ENCODE peak calls at places on chromosome 3, in seven cellular contexts. Q, V, Z, N, S, F and O are unnamed samples.
A peak's percentile ranks its signal among the peaks of the same experiment; 100 is the strongest.

GRCh38 chr3:138850151-138850550 is 15.4 kb upstream of the PIK3CB start:
- DNase-seq in Z (no peak), V (no peak), F (peak; percentile 16), S (peak; percentile 35), Q (no peak), N (peak; percentile 30), O (no peak)

GRCh38 chr3:188205992-188206416 is 52.0 kb downstream of the LPP start:
- DNase-seq in N (no peak), F (no peak), V (peak; percentile 15), Q (no peak), S (no peak), Z (peak; percentile 23), O (no peak)

GRCh38 chr3:159726231-159726964 is 262.2 kb upstream of the IL12A start:
- DNase-seq in V (peak; percentile 68), Z (no peak), F (peak; percentile 20), S (no peak), N (peak; percentile 2), Q (no peak), O (no peak)

GRCh38 chr3:82800248-82800647 is 1038.8 kb upstream of the GBE1 start:
- DNase-seq in V (no peak), Z (no peak), S (no peak), Q (no peak), N (no peak), F (no peak), O (no peak)

GRCh38 chr3:179172546-179172945 is 24.4 kb downstream of the PIK3CA start:
- DNase-seq in Z (no peak), S (no peak), F (no peak), Q (no peak), N (no peak), V (no peak), O (no peak)

GRCh38 chr3:30344288-30344687 is 262.1 kb upstream of the TGFBR2 start:
- DNase-seq in V (no peak), Q (no peak), S (no peak), F (no peak), Z (no peak), N (no peak), O (no peak)

GRCh38 chr3:160643994-160644393 is 33.0 kb upstream of the ARL14 start:
- DNase-seq in Z (no peak), V (no peak), F (no peak), Q (no peak), S (no peak), N (no peak), O (no peak)

GRCh38 chr3:4162132-4162531 is 141.0 kb upstream of the SETMAR start:
- DNase-seq in S (no peak), V (no peak), N (no peak), F (no peak), Z (no peak), Q (no peak), O (no peak)

GRCh38 chr3:137121704-137122314 is 164.0 kb downstream of the IL20RB start:
- DNase-seq in Z (peak; percentile 37), N (peak; percentile 53), V (no peak), S (no peak), Q (no peak), F (peak; percentile 56), O (no peak)

GRCh38 chr3:25037049-25037547 is 391.0 kb upstream of the RARB start:
- DNase-seq in S (no peak), Q (no peak), Z (no peak), F (peak; percentile 64), V (no peak), N (peak; percentile 56), O (no peak)

GRCh38 chr3:114827495-114827894 is 319.6 kb downstream of the ZBTB20 start:
- DNase-seq in Z (no peak), Q (peak; percentile 4), V (no peak), S (no peak), F (peak; percentile 71), N (peak; percentile 45), O (no peak)

GRCh38 chr3:10228248-10228950 is 19.9 kb upstream of the TATDN2 start:
- DNase-seq in F (no peak), N (no peak), Q (no peak), V (no peak), Z (no peak), S (no peak), O (no peak)

GRCh38 chr3:151263126-151263525 is 15.2 kb downstream of the P2RY14 start:
- DNase-seq in F (peak; percentile 71), Q (no peak), S (no peak), N (peak; percentile 65), V (no peak), Z (no peak), O (no peak)

GRCh38 chr3:41117398-41117870 is 81.9 kb upstream of the CTNNB1 start:
- DNase-seq in F (peak; percentile 45), Z (no peak), S (peak; percentile 90), Q (no peak), N (peak; percentile 98), V (peak; percentile 95), O (no peak)

GRCh38 chr3:160641675-160642330 is 35.2 kb upstream of the ARL14 start:
- DNase-seq in F (peak; percentile 80), V (no peak), N (no peak), Z (no peak), S (no peak), Q (no peak), O (no peak)

GRCh38 chr3:190094201-190094718 is 26.4 kb downstream of the P3H2 start:
- DNase-seq in N (peak; percentile 74), F (peak; percentile 36), Z (no peak), V (no peak), Q (no peak), S (no peak), O (no peak)

GRCh38 chr3:71258526-71258925 is 325.0 kb downstream of the FOXP1 start:
- DNase-seq in F (peak; percentile 29), Z (no peak), Q (no peak), N (peak; percentile 48), S (no peak), V (no peak), O (no peak)

GRCh38 chr3:78857494-78858111 is 910.2 kb downstream of the ROBO1 start:
- DNase-seq in S (no peak), N (peak; percentile 29), Z (no peak), V (no peak), Q (no peak), F (peak; percentile 66), O (no peak)

GRCh38 chr3:113498221-113499005 is 16.5 kb downstream of the SPICE1 start:
- DNase-seq in N (peak; percentile 63), Q (no peak), Z (no peak), S (no peak), V (no peak), F (peak; percentile 28), O (no peak)

GRCh38 chr3:180048840-180049239 is 12.1 kb upstream of the PEX5L start:
- DNase-seq in S (no peak), V (no peak), F (peak; percentile 42), Z (no peak), N (no peak), Q (no peak), O (no peak)

GRCh38 chr3:12237912-12238650 is 50.8 kb upstream of the PPARG start:
- DNase-seq in F (peak; percentile 59), Q (no peak), N (no peak), S (no peak), Z (no peak), V (no peak), O (no peak)

GRCh38 chr3:171417813-171418212 is 42.4 kb downstream of the TNIK start:
- DNase-seq in V (no peak), Z (no peak), S (peak; percentile 17), F (peak; percentile 71), N (peak; percentile 94), Q (no peak), O (no peak)

GRCh38 chr3:25902586-25902985 is 112.7 kb downstream of the OXSM start:
- DNase-seq in S (no peak), N (no peak), Z (no peak), F (no peak), V (no peak), Q (no peak), O (no peak)

DNA sequence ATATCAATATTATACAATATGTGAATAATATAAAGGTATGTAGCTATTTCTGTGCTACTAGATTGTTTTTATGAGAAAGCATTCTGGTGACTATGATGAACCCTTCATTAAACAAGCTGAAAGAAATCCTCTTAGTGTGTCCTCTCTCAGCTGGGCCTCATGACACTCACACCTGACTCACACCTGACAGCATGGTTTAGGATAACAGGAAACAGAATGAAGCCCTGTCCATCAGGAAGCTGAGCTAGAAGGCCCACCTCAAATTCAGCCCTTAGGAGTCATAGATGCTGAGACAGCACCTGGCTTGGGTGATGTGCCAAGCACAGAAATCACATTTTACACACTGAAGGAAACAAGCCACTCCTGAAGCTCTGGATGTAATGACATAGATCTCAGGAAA is 30.8 kb downstream of the CHCHD4 start:
- DNase-seq in N (no peak), Q (no peak), F (no peak), Z (no peak), V (no peak), S (no peak), O (no peak)
- TF ChIP-seq CTCF in N (no peak), Q (no peak), F (no peak), Z (no peak), V (no peak), S (no peak), O (no peak)

GRCh38 chr3:123361019-123361418 is 87.9 kb downstream of the ADCY5 start:
- DNase-seq in F (no peak), V (no peak), Q (no peak), Z (no peak), S (no peak), N (no peak), O (no peak)
- TF ChIP-seq CTCF in F (peak; percentile 4), V (no peak), Q (no peak), Z (no peak), S (no peak), N (no peak), O (no peak)

GRCh38 chr3:38823186-38823585 is 7.2 kb upstream of the SCN10A start:
- DNase-seq in Q (no peak), N (no peak), Z (no peak), V (no peak), F (no peak), S (no peak), O (no peak)

GRCh38 chr3:38827791-38828190 is 11.8 kb upstream of the SCN10A start:
- DNase-seq in Q (no peak), N (no peak), F (no peak), V (no peak), Z (no peak), S (no peak), O (no peak)

GRCh38 chr3:38826001-38826400 is 10.0 kb upstream of the SCN10A start:
- DNase-seq in V (no peak), Q (no peak), Z (no peak), F (no peak), S (no peak), N (no peak), O (no peak)

GRCh38 chr3:38824349-38824748 is 8.3 kb upstream of the SCN10A start:
- DNase-seq in S (no peak), F (no peak), Q (no peak), V (no peak), Z (no peak), N (no peak), O (no peak)

GRCh38 chr3:38823722-38824121 is 7.7 kb upstream of the SCN10A start:
- DNase-seq in N (no peak), S (no peak), F (no peak), Z (no peak), V (no peak), Q (no peak), O (no peak)
- TF ChIP-seq CTCF in N (no peak), S (no peak), F (no peak), Z (no peak), V (no peak), Q (no peak), O (no peak)

DNA sequence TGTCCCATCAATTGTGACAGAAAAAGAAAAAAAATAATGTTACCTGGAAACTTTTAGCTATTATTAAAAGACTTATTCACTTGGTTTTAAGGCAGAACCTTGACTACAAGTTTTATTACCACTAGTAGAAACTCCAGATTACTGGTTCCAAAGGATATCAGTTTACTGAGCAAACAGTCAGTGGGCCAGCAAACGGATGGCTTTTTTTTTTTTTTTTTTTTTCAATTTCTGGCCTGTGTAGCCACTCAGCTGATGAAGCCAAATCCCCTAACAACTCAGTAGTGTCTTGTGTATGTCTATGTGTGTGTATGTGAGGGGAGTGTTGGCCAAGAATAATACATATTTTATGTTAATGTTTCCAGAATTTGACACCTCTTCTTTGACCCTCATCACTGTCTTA is 724.9 kb downstream of the NSUN3 start:
- DNase-seq in F (no peak), N (no peak), V (no peak), Z (no peak), S (no peak), Q (no peak), O (no peak)
- TF ChIP-seq CTCF in F (no peak), N (no peak), V (no peak), Z (no peak), S (no peak), Q (no peak), O (no peak)